ENCODE peak calls at places on chromosomes 16 and 17, in nine cellular contexts. F, P, W, Y, N, V, X, L and R are unnamed samples.
A peak's percentile ranks its signal among the peaks of the same experiment; 100 is the strongest.

GRCh38 chr16:68776821-68777485 is 39.9 kb downstream of the CDH1 start:
- DNase-seq in V (no peak), F (no peak), N (no peak), X (no peak), W (no peak), L (peak; percentile 81), P (peak; percentile 56), Y (no peak), R (no peak)

GRCh38 chr17:42472709-42473521 is 14.2 kb downstream of the ATP6V0A1 start:
- DNase-seq in V (no peak), L (peak; percentile 86), Y (no peak), N (no peak), P (peak; percentile 19), W (no peak), X (no peak), F (no peak), R (no peak)

GRCh38 chr17:50347894-50348291 is 2.0 kb downstream of the XYLT2 start:
- DNase-seq in L (no peak), V (no peak), N (no peak), W (no peak), X (no peak), F (no peak), Y (no peak), P (no peak), R (no peak)

GRCh38 chr17:72151565-72152391 is 31.0 kb downstream of the SOX9 start:
- DNase-seq in F (no peak), N (no peak), L (peak; percentile 89), V (no peak), P (peak; percentile 40), Y (peak; percentile 76), X (no peak), W (peak; percentile 70), R (no peak)

GRCh38 chr16:7090628-7091115 is 242.0 kb upstream of the RBFOX1 start:
- DNase-seq in F (no peak), Y (no peak), W (no peak), L (no peak), V (no peak), N (no peak), X (no peak), P (no peak), R (no peak)

GRCh38 chr17:62662855-62663254 is 35.4 kb downstream of the MRC2 start:
- DNase-seq in L (no peak), W (no peak), P (no peak), N (no peak), F (no peak), X (no peak), V (no peak), Y (no peak), R (no peak)

GRCh38 chr17:74199306-74200092 is 4.0 kb upstream of the RPL38 start:
- DNase-seq in F (peak; percentile 47), W (peak; percentile 69), P (peak; percentile 20), L (no peak), X (peak; percentile 50), N (no peak), V (peak; percentile 55), Y (peak; percentile 84), R (peak; percentile 89)

GRCh38 chr17:76892329-76892728 is 24.1 kb downstream of the MGAT5B start:
- DNase-seq in X (no peak), Y (no peak), L (no peak), P (no peak), F (no peak), W (no peak), N (no peak), V (no peak), R (no peak)

GRCh38 chr16:57637020-57637419 is 8.6 kb downstream of the ADGRG1 start:
- DNase-seq in N (no peak), F (no peak), Y (no peak), V (no peak), P (no peak), L (no peak), X (no peak), W (no peak), R (no peak)

GRCh38 chr16:57636184-57636583 is 7.8 kb downstream of the ADGRG1 start:
- DNase-seq in Y (no peak), L (no peak), V (no peak), W (no peak), F (no peak), P (no peak), X (no peak), N (no peak), R (no peak)

GRCh38 chr16:57637965-57638364 is 9.5 kb downstream of the ADGRG1 start:
- DNase-seq in W (no peak), N (no peak), V (no peak), F (no peak), Y (no peak), L (no peak), P (no peak), X (no peak), R (no peak)

GRCh38 chr16:57638381-57638780 is 10.0 kb downstream of the ADGRG1 start:
- DNase-seq in N (no peak), V (no peak), L (no peak), W (no peak), X (no peak), P (no peak), Y (no peak), F (no peak), R (no peak)

GRCh38 chr16:57637424-57637823 is 9.0 kb downstream of the ADGRG1 start:
- DNase-seq in Y (no peak), X (peak; percentile 75), W (no peak), P (no peak), V (no peak), L (no peak), F (peak; percentile 39), N (peak; percentile 25), R (no peak)
- H3K4me1 ChIP-seq in Y (peaks cover 56% of the 10 kb centered on the region), X (peaks cover 48% of the 10 kb centered on the region), W (peaks cover 13% of the 10 kb centered on the region), P (peaks cover 70% of the 10 kb centered on the region), V (no peaks in the 10 kb centered on the region), L (peaks cover 12% of the 10 kb centered on the region), F (peaks cover 44% of the 10 kb centered on the region), N (no peaks in the 10 kb centered on the region), R (no peaks in the 10 kb centered on the region)

GRCh38 chr17:69466451-69466850 is 52.0 kb downstream of the MAP2K6 start:
- DNase-seq in W (no peak), F (no peak), N (no peak), X (no peak), P (peak; percentile 30), V (no peak), Y (no peak), L (no peak), R (no peak)

GRCh38 chr17:69462882-69463281 is 48.4 kb downstream of the MAP2K6 start:
- DNase-seq in N (no peak), L (no peak), P (no peak), F (no peak), W (no peak), X (no peak), Y (no peak), V (no peak), R (no peak)

GRCh38 chr17:69457603-69458002 is 43.1 kb downstream of the MAP2K6 start:
- DNase-seq in N (no peak), X (no peak), L (no peak), Y (no peak), W (no peak), V (no peak), P (no peak), F (no peak), R (no peak)

GRCh38 chr17:69460963-69461922 is 46.7 kb downstream of the MAP2K6 start:
- DNase-seq in P (no peak), V (no peak), Y (no peak), F (no peak), N (peak; percentile 77), W (no peak), L (no peak), X (no peak), R (no peak)

DNA sequence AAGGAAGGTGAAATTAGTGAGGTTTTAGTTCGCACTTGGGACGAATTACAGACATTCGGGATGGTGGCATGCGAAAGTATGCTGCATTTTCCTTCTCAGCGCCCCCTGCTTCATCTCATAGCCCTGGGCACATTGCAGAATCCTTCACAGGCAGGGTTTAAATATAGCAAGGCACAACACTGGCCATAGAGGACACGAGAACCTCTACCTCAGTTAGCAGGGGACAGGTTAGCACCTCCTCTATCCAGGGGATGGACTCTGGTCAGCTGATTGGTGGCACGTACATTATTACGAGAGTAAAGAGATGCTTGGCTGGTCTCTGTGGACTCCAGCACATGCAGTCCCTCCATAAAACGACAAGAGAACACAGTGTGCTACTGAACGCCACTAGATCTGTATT is 47.5 kb downstream of the MAP2K6 start:
- DNase-seq in X (no peak), V (no peak), Y (no peak), W (no peak), F (no peak), P (no peak), L (no peak), N (peak; percentile 89), R (no peak)
- H3K27ac ChIP-seq in X (no peak overlapping the region), V (no peak overlapping the region), Y (peak overlapping the region; percentile 16), W (no peak overlapping the region), F (peak overlapping the region; percentile 56), P (no peak overlapping the region), L (no peak overlapping the region), N (peak overlapping the region; percentile 94), R (no peak overlapping the region)

DNA sequence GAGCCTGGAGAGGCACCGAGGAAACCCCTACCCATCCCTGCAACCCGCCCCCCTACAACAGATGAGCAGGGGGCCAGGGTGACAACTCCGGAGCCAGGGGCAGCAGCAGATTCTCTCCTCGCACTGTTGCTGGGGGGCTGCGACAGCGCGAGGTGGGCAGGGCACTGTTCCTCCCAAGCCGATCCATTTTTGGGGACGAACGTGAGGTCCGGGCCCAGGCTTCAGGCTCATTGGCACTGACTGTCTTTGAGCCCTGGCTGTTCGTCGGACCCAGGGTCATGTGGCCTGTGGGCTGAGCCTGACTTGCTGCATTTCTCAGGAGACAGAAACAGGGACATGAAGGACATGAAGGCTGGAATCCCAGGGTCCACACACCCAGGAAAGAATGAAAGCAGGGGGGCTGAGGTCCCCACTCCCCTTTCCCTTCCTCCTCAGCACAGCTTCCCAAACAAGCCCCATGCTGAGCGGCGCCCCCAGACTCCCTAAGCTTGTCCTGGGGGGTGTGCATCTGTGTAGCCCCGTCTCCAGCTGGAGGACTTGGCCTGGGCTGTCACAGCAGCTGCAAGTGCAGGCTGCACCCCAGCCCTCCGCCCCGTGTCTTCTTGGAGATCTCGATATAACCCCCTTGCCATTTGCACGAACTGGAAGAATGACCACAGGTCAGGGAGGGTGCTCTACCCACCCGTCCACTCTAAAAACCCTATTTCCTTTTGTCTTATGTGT is 18.7 kb downstream of the CEP295NL start:
- DNase-seq in F (no peak), V (no peak), W (no peak), X (no peak), Y (peak; percentile 82), L (no peak), P (no peak), N (no peak), R (no peak)
- H3K4me1 ChIP-seq in F (peaks cover 86% of the 10 kb centered on the region), V (peaks cover 11% of the 10 kb centered on the region), W (peaks cover 5% of the 10 kb centered on the region), X (peaks cover 36% of the 10 kb centered on the region), Y (peaks cover 4% of the 10 kb centered on the region), L (peaks cover 46% of the 10 kb centered on the region), P (peaks cover 26% of the 10 kb centered on the region), N (peaks cover 34% of the 10 kb centered on the region), R (no peaks in the 10 kb centered on the region)

GRCh38 chr16:2173366-2173765 is 17.8 kb downstream of the TRAF7 start:
- DNase-seq in W (no peak), F (no peak), N (no peak), V (no peak), P (no peak), L (no peak), Y (no peak), X (no peak), R (no peak)

GRCh38 chr16:2172688-2173335 is 17.2 kb downstream of the TRAF7 start:
- DNase-seq in W (no peak), V (no peak), Y (no peak), X (no peak), L (no peak), F (no peak), P (no peak), N (no peak), R (no peak)

GRCh38 chr16:2170080-2170479 is 14.5 kb downstream of the TRAF7 start:
- DNase-seq in Y (no peak), V (no peak), W (no peak), X (peak; percentile 95), P (no peak), N (no peak), F (no peak), L (no peak), R (no peak)

GRCh38 chr16:2171601-2172178 is 16.1 kb downstream of the TRAF7 start:
- DNase-seq in W (no peak), N (no peak), V (no peak), L (no peak), Y (no peak), X (no peak), F (no peak), P (no peak), R (no peak)

GRCh38 chr16:2170587-2171435 is 15.2 kb downstream of the TRAF7 start:
- DNase-seq in X (peak; percentile 51), F (no peak), P (no peak), V (no peak), N (no peak), Y (no peak), L (no peak), W (no peak), R (no peak)
- H3K27ac ChIP-seq in X (peak overlapping the region; percentile 99), F (peak overlapping the region; percentile 69), P (no peak overlapping the region), V (no peak overlapping the region), N (no peak overlapping the region), Y (no peak overlapping the region), L (no peak overlapping the region), W (no peak overlapping the region), R (no peak overlapping the region)